ENCODE peak calls at places on chromosome 16, in six cellular contexts. S is AG20443; Q is stimulated activated CD8-positive, alpha-beta memory T cell treated with anti-CD3 and anti-CD28 coated beads, Interleukin-4, amount 100 ng/mL, for 1 hour; Z is stimulated activated naive B cell treated with anti-CD40 and anti-IgM and Interleukin-4, amounts not matched to agents 10 μg/mL and 1 μg/mL and 100 μg/mL, for 72 hours; N is CD4-positive, alpha-beta T cell; R is iPS-NIHi11. O is an unnamed sample.

GRCh38 chr16:867421-868385 is 67.2 kb upstream of the GNG13 start:
- DNase-seq in Z (no peak), R (no peak), S (no peak), Q (no peak), N (no peak), O (no peak)

GRCh38 chr16:28596840-28597691 is at the start of gene SULT1A2:
- DNase-seq in R (peak), N (no peak), Z (no peak), S (no peak), Q (no peak), O (no peak)

GRCh38 chr16:17155480-17155879 is 315.3 kb downstream of the XYLT1 start:
- DNase-seq in S (no peak), Q (no peak), R (no peak), N (no peak), Z (no peak), O (no peak)

GRCh38 chr16:47162670-47163420 is 19.1 kb upstream of the NETO2 start:
- DNase-seq in Z (no peak), S (no peak), N (no peak), Q (no peak), R (no peak), O (no peak)

GRCh38 chr16:86768231-86768791 is 190.0 kb downstream of the FOXL1 start:
- DNase-seq in N (no peak), S (peak), Z (no peak), Q (no peak), R (no peak), O (no peak)

GRCh38 chr16:58448890-58449289 is 51.1 kb upstream of the NDRG4 start:
- DNase-seq in R (no peak), N (no peak), Z (no peak), Q (no peak), S (no peak), O (no peak)

GRCh38 chr16:14307623-14308356 is 236.7 kb downstream of the MRTFB start:
- DNase-seq in Q (no peak), N (no peak), R (no peak), S (peak), Z (no peak), O (no peak)

GRCh38 chr16:88737298-88738166 is 31.2 kb downstream of the CTU2 start:
- DNase-seq in Z (peak), Q (peak), S (peak), N (peak), R (peak), O (no peak)

GRCh38 chr16:13153696-13154095 is 252.3 kb downstream of the SHISA9 start:
- DNase-seq in S (no peak), Z (no peak), R (peak), N (no peak), Q (no peak), O (no peak)

GRCh38 chr16:69328854-69329316 is 1.5 kb downstream of the PDF start:
- DNase-seq in N (no peak), Z (no peak), Q (no peak), S (no peak), R (no peak), O (no peak)

GRCh38 chr16:54286330-54287017 is at the start of gene IRX3:
- DNase-seq in Q (no peak), S (peak), R (peak), N (no peak), Z (no peak), O (peak)

GRCh38 chr16:27718767-27719445 is 169.0 kb downstream of the KATNIP start:
- DNase-seq in Z (no peak), N (no peak), Q (no peak), R (no peak), S (no peak), O (no peak)

GRCh38 chr16:79042141-79042540 is 558.4 kb downstream of the MAF start:
- DNase-seq in S (no peak), N (no peak), Q (no peak), R (no peak), Z (no peak), O (no peak)

GRCh38 chr16:30953111-30953510 is 4.2 kb downstream of the ORAI3 start:
- DNase-seq in S (no peak), Z (no peak), N (no peak), R (no peak), Q (no peak), O (no peak)

GRCh38 chr16:25126820-25127232 is 15.3 kb downstream of the LCMT1 start:
- DNase-seq in Q (no peak), Z (no peak), N (no peak), S (peak), R (peak), O (no peak)

GRCh38 chr16:68642436-68643064 is 2.6 kb upstream of the CDH3 start:
- DNase-seq in N (no peak), S (peak), R (peak), Q (no peak), Z (no peak), O (no peak)

GRCh38 chr16:1088295-1089170 is 7.5 kb downstream of the C1QTNF8 start:
- DNase-seq in S (no peak), N (no peak), R (no peak), Z (no peak), Q (no peak), O (no peak)

GRCh38 chr16:85337910-85338637 is 225.8 kb upstream of the CIBAR2 start:
- DNase-seq in N (no peak), R (no peak), S (no peak), Q (no peak), Z (no peak), O (no peak)

GRCh38 chr16:57741660-57742191 is 6.2 kb downstream of the KATNB1 start:
- DNase-seq in S (no peak), N (no peak), Z (no peak), Q (no peak), R (no peak), O (no peak)

GRCh38 chr16:57307365-57307764 is 22.9 kb upstream of the PLLP start:
- DNase-seq in N (no peak), S (no peak), R (no peak), Q (no peak), Z (no peak), O (no peak)

GRCh38 chr16:89045181-89045815 is 48.4 kb upstream of the ACSF3 start:
- DNase-seq in Q (no peak), R (no peak), Z (no peak), S (no peak), N (no peak), O (no peak)

GRCh38 chr16:87723224-87723619 is 42.6 kb downstream of the KLHDC4 start:
- DNase-seq in Q (no peak), Z (peak), R (peak), N (no peak), S (peak), O (no peak)

GRCh38 chr16:50999181-50999580 is 151.9 kb downstream of the SALL1 start:
- DNase-seq in Q (no peak), R (no peak), S (no peak), Z (no peak), N (no peak), O (no peak)

GRCh38 chr16:55222436-55222835 is 101.6 kb upstream of the IRX6 start:
- DNase-seq in N (no peak), Q (no peak), R (no peak), Z (no peak), S (no peak), O (no peak)

GRCh38 chr16:66227766-66228530 is 138.5 kb upstream of the CDH5 start:
- DNase-seq in Z (no peak), S (no peak), N (no peak), R (no peak), Q (no peak), O (no peak)

GRCh38 chr16:1183235-1183907 is 30.5 kb downstream of the CACNA1H start:
- DNase-seq in R (peak), Q (no peak), S (peak), N (no peak), Z (no peak), O (no peak)

GRCh38 chr16:2902337-2903130 is 9.2 kb upstream of the FLYWCH1 start:
- DNase-seq in Q (no peak), Z (no peak), N (no peak), S (no peak), R (peak), O (no peak)

GRCh38 chr16:27221576-27222498 is 18.5 kb downstream of the KDM8 start:
- DNase-seq in R (no peak), Z (no peak), N (no peak), Q (no peak), S (peak), O (no peak)

GRCh38 chr16:74603848-74604247 is 3.1 kb downstream of the GLG1 start:
- DNase-seq in N (no peak), Q (no peak), S (no peak), Z (no peak), R (no peak), O (no peak)

GRCh38 chr16:49639739-49640388 is 216.0 kb downstream of the ZNF423 start:
- DNase-seq in N (no peak), R (peak), S (no peak), Z (no peak), Q (no peak), O (peak)

GRCh38 chr16:81500833-81501521 is 56.4 kb downstream of the CMIP start:
- DNase-seq in Z (peak), Q (no peak), N (no peak), S (no peak), R (no peak), O (no peak)

GRCh38 chr16:66972983-66973382 is 11.9 kb downstream of the CES3 start:
- DNase-seq in S (no peak), N (no peak), Q (no peak), R (peak), Z (no peak), O (no peak)

GRCh38 chr16:62985727-62986126 is 949.5 kb upstream of the CDH8 start:
- DNase-seq in Q (no peak), S (no peak), N (no peak), R (no peak), Z (no peak), O (no peak)

GRCh38 chr16:8655184-8655717 is 19.2 kb upstream of the ABAT start:
- DNase-seq in N (no peak), S (peak), R (peak), Z (peak), Q (no peak), O (no peak)

GRCh38 chr16:27195941-27196595 is 7.3 kb upstream of the KDM8 start:
- DNase-seq in N (peak), S (no peak), Q (no peak), R (no peak), Z (no peak), O (no peak)

GRCh38 chr16:80718480-80719220 is 85.7 kb downstream of the CDYL2 start:
- DNase-seq in Q (no peak), Z (no peak), N (no peak), R (peak), S (peak), O (no peak)

GRCh38 chr16:77213542-77214108 is 14.4 kb downstream of the SYCE1L start:
- DNase-seq in Q (no peak), Z (no peak), R (no peak), S (peak), N (no peak), O (no peak)

GRCh38 chr16:75745242-75745641 is 19.0 kb upstream of the CPHXL start:
- DNase-seq in N (no peak), S (no peak), Q (no peak), Z (no peak), R (no peak), O (no peak)

GRCh38 chr16:49701867-49702494 is 153.9 kb downstream of the ZNF423 start:
- DNase-seq in Z (peak), Q (no peak), N (no peak), S (peak), R (peak), O (no peak)

O was measured in GOT3.